ENCODE peak calls at places on chromosome 11, in nine cellular contexts. B, J, M, D, E, A, X, H and R are unnamed samples.

GRCh38 chr11:6735306-6735705 is 36.5 kb downstream of the OR2AG2 start:
- DNase-seq in B (no peak), J (no peak), M (no peak), D (no peak), E (no peak), A (no peak), X (no peak), H (no peak), R (no peak)

GRCh38 chr11:116693206-116694016 is 79.4 kb downstream of the BUD13 start:
- DNase-seq in B (no peak), J (peak; percentile 43), M (no peak), D (no peak), E (no peak), A (no peak), X (peak; percentile 44), H (no peak), R (no peak)

GRCh38 chr11:8016396-8016949 is 29.3 kb downstream of the EIF3F start:
- DNase-seq in B (no peak), J (peak; percentile 29), M (no peak), D (no peak), E (no peak), A (peak; percentile 73), X (peak; percentile 86), H (no peak), R (no peak)

GRCh38 chr11:11513438-11513837 is 108.4 kb downstream of the GALNT18 start:
- DNase-seq in B (no peak), J (no peak), M (no peak), D (no peak), E (no peak), A (no peak), X (no peak), H (no peak), R (no peak)

GRCh38 chr11:130206141-130206540 is 46.6 kb downstream of the ST14 start:
- DNase-seq in B (no peak), J (no peak), M (no peak), D (no peak), E (no peak), A (peak; percentile 22), X (no peak), H (no peak), R (no peak)

GRCh38 chr11:122920579-122920978 is 38.0 kb downstream of the JHY start:
- DNase-seq in B (no peak), J (no peak), M (no peak), D (no peak), E (no peak), A (peak; percentile 36), X (peak; percentile 60), H (no peak), R (no peak)

GRCh38 chr11:95884364-95884763 is 39.5 kb downstream of the MTMR2 start:
- DNase-seq in B (peak; percentile 63), J (no peak), M (no peak), D (no peak), E (no peak), A (no peak), X (no peak), H (no peak), R (no peak)

GRCh38 chr11:50278756-50279155 is 246.1 kb downstream of the OR4C45 start:
- DNase-seq in B (no peak), J (no peak), M (no peak), D (no peak), E (no peak), A (no peak), X (no peak), H (no peak), R (no peak)

GRCh38 chr11:126212089-126212660 is 593 bp downstream of the FAM118B start:
- DNase-seq in B (peak; percentile 24), J (no peak), M (no peak), D (no peak), E (no peak), A (no peak), X (no peak), H (no peak), R (no peak)

GRCh38 chr11:76251576-76251975 is 45.3 kb upstream of the WNT11 start:
- DNase-seq in B (no peak), J (no peak), M (no peak), D (no peak), E (no peak), A (no peak), X (no peak), H (no peak), R (no peak)

GRCh38 chr11:45290586-45290985 is 4.4 kb upstream of the SYT13 start:
- DNase-seq in B (no peak), J (no peak), M (no peak), D (no peak), E (no peak), A (no peak), X (no peak), H (no peak), R (no peak)

GRCh38 chr11:45288395-45288794 is 2.3 kb upstream of the SYT13 start:
- DNase-seq in B (no peak), J (no peak), M (no peak), D (no peak), E (no peak), A (no peak), X (no peak), H (no peak), R (no peak)

GRCh38 chr11:45287316-45287903 is 1.3 kb upstream of the SYT13 start:
- DNase-seq in B (no peak), J (no peak), M (no peak), D (no peak), E (no peak), A (no peak), X (no peak), H (no peak), R (no peak)

GRCh38 chr11:45285931-45286632 is at the start of gene SYT13:
- DNase-seq in B (no peak), J (no peak), M (no peak), D (peak; percentile 45), E (no peak), A (peak; percentile 92), X (peak; percentile 94), H (no peak), R (no peak)

DNA sequence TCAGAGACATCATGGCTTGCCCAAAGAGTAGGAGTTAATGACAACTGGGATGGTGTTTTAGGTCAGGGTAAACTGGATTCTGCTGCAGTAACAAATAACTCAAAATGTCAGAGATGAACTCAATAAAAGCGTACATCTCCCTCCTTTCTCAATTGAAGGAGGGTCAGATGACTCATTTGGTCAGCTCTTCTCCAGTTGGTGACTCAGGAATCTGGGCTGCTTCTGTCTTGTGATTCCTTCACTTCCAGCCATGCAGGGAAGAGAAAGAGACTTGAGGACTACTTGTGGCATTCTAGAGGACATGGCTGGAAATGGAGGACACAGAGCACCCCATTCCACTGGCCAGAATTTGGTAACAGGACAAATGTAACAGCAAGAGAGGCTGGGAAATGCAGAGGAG is 3.2 kb upstream of the SYT13 start:
- DNase-seq in B (peak; percentile 65), J (no peak), M (no peak), D (no peak), E (no peak), A (no peak), X (no peak), H (no peak), R (peak; percentile 11)
- H3K27ac ChIP-seq in B (no peak overlapping the region), J (no peak overlapping the region), M (no peak overlapping the region), D (no peak overlapping the region), E (no peak overlapping the region), A (no peak overlapping the region), X (no peak overlapping the region), H (no peak overlapping the region), R (no peak overlapping the region)

GRCh38 chr11:132310390-132311375 is 940.3 kb downstream of the NTM start:
- DNase-seq in B (no peak), J (no peak), M (no peak), D (no peak), E (no peak), A (no peak), X (no peak), H (no peak), R (no peak)

GRCh38 chr11:132311703-132312102 is 941.3 kb downstream of the NTM start:
- DNase-seq in B (no peak), J (no peak), M (no peak), D (no peak), E (no peak), A (no peak), X (no peak), H (no peak), R (no peak)

GRCh38 chr11:132312161-132312560 is 941.7 kb downstream of the NTM start:
- DNase-seq in B (peak; percentile 83), J (no peak), M (no peak), D (no peak), E (no peak), A (no peak), X (no peak), H (no peak), R (peak; percentile 54)

GRCh38 chr11:132307309-132308020 is 937.0 kb downstream of the NTM start:
- DNase-seq in B (no peak), J (no peak), M (no peak), D (no peak), E (no peak), A (no peak), X (no peak), H (no peak), R (no peak)

GRCh38 chr11:132312616-132313210 is 942.3 kb downstream of the NTM start:
- DNase-seq in B (peak; percentile 46), J (no peak), M (no peak), D (no peak), E (no peak), A (peak; percentile 69), X (peak; percentile 79), H (no peak), R (no peak)
- TF ChIP-seq CTCF in B (peak; percentile 56), J (no peak), M (no peak), D (peak; percentile 64), E (no peak), A (peak; percentile 87), X (peak; percentile 88), H (peak; percentile 15), R (peak; percentile 69)

GRCh38 chr11:27255447-27255828 is 107.6 kb downstream of the CCDC34 start:
- DNase-seq in B (peak; percentile 83), J (no peak), M (no peak), D (no peak), E (no peak), A (no peak), X (no peak), H (no peak), R (peak; percentile 54)
- H3K27me3 ChIP-seq in B (peaks cover 12% of the 10 kb centered on the region), J (no peaks in the 10 kb centered on the region), M (no peaks in the 10 kb centered on the region), D (no peaks in the 10 kb centered on the region), E (no peaks in the 10 kb centered on the region), A (no peaks in the 10 kb centered on the region), X (no peaks in the 10 kb centered on the region), H (no peaks in the 10 kb centered on the region), R (peaks cover 2% of the 10 kb centered on the region)

GRCh38 chr11:121312483-121312882 is 19.9 kb downstream of the SC5D start:
- DNase-seq in B (no peak), J (no peak), M (no peak), D (no peak), E (no peak), A (no peak), X (no peak), H (no peak), R (no peak)
- H3K27ac ChIP-seq in B (no peak overlapping the region), J (no peak overlapping the region), M (no peak overlapping the region), D (no peak overlapping the region), E (no peak overlapping the region), A (no peak overlapping the region), X (no peak overlapping the region), H (no peak overlapping the region), R (no peak overlapping the region)

DNA sequence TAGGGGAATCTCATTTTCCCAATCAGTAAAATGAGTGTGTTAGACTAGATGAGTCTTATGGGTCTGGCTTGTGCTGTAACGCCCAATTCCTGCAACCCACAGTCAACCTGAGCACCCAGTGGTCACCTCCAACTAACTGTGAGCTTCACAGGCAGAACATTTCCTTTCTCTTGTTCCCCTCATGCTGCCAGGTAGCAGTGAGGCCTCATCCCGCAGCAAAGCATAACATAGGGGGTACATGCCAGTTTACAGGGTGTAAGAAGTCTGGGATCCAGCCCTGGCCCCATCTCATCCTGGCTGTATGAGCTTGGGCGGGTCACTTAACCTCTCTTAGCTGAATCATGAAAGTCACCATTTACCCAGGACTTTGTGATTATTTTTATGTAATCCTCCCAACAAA is 3.7 kb downstream of the EFEMP2 start:
- DNase-seq in B (no peak), J (no peak), M (no peak), D (no peak), E (no peak), A (no peak), X (no peak), H (no peak), R (no peak)
- TF ChIP-seq CTCF in B (no peak), J (no peak), M (no peak), D (no peak), E (no peak), A (no peak), X (no peak), H (no peak), R (no peak)